ENCODE peak calls at places on chromosomes 4 and X, in nine cellular contexts. One of them, this sample, is unnamed.

GRCh38 chrX:68829594-68830485 is 1.0 kb downstream of the EFNB1 start:
- DNase-seq in iPS-NIHi11: no peak
- DNase-seq in EL: peak
- DNase-seq in stimulated activated CD4-positive, alpha-beta T cell treated with anti-CD3 and anti-CD28 coated beads, Interleukin-12 subunit alpha, Interleukin-12 subunit beta, amount 100 ng/mL, for 4 hours: peak
- DNase-seq in amygdala: no peak
- DNase-seq in astrocyte of the spinal cord: peak
- DNase-seq in cardiac fibroblast: peak
- DNase-seq in stimulated activated CD8-positive, alpha-beta memory T cell treated with anti-CD3 and anti-CD28 coated beads, Interleukin-4, amount 100 ng/mL, for 4 hours: no peak
- DNase-seq in iris pigment epithelial cell: peak
- DNase-seq in this sample: peak

GRCh38 chr4:56626963-56627362 is 54.1 kb downstream of the HOPX start:
- DNase-seq in cardiac fibroblast: peak
- DNase-seq in stimulated activated CD4-positive, alpha-beta T cell treated with anti-CD3 and anti-CD28 coated beads, Interleukin-12 subunit alpha, Interleukin-12 subunit beta, amount 100 ng/mL, for 4 hours: no peak
- DNase-seq in EL: no peak
- DNase-seq in stimulated activated CD8-positive, alpha-beta memory T cell treated with anti-CD3 and anti-CD28 coated beads, Interleukin-4, amount 100 ng/mL, for 4 hours: no peak
- DNase-seq in iPS-NIHi11: no peak
- DNase-seq in iris pigment epithelial cell: no peak
- DNase-seq in amygdala: no peak
- DNase-seq in astrocyte of the spinal cord: no peak
- DNase-seq in this sample: peak

GRCh38 chrX:101659601-101660063 is at the start of gene ARMCX2:
- DNase-seq in astrocyte of the spinal cord: peak
- DNase-seq in stimulated activated CD8-positive, alpha-beta memory T cell treated with anti-CD3 and anti-CD28 coated beads, Interleukin-4, amount 100 ng/mL, for 4 hours: no peak
- DNase-seq in amygdala: peak
- DNase-seq in EL: peak
- DNase-seq in iris pigment epithelial cell: peak
- DNase-seq in iPS-NIHi11: peak
- DNase-seq in stimulated activated CD4-positive, alpha-beta T cell treated with anti-CD3 and anti-CD28 coated beads, Interleukin-12 subunit alpha, Interleukin-12 subunit beta, amount 100 ng/mL, for 4 hours: no peak
- DNase-seq in cardiac fibroblast: peak
- DNase-seq in this sample: peak

GRCh38 chr4:156591679-156592078 is 379.9 kb downstream of the PDGFC start:
- DNase-seq in iPS-NIHi11: no peak
- DNase-seq in iris pigment epithelial cell: no peak
- DNase-seq in stimulated activated CD4-positive, alpha-beta T cell treated with anti-CD3 and anti-CD28 coated beads, Interleukin-12 subunit alpha, Interleukin-12 subunit beta, amount 100 ng/mL, for 4 hours: no peak
- DNase-seq in EL: no peak
- DNase-seq in stimulated activated CD8-positive, alpha-beta memory T cell treated with anti-CD3 and anti-CD28 coated beads, Interleukin-4, amount 100 ng/mL, for 4 hours: no peak
- DNase-seq in cardiac fibroblast: no peak
- DNase-seq in amygdala: no peak
- DNase-seq in astrocyte of the spinal cord: no peak
- DNase-seq in this sample: no peak

GRCh38 chr4:113077611-113078010 is 28.2 kb downstream of the ANK2 start:
- DNase-seq in iris pigment epithelial cell: no peak
- DNase-seq in stimulated activated CD8-positive, alpha-beta memory T cell treated with anti-CD3 and anti-CD28 coated beads, Interleukin-4, amount 100 ng/mL, for 4 hours: no peak
- DNase-seq in iPS-NIHi11: no peak
- DNase-seq in cardiac fibroblast: no peak
- DNase-seq in EL: no peak
- DNase-seq in astrocyte of the spinal cord: no peak
- DNase-seq in amygdala: peak
- DNase-seq in stimulated activated CD4-positive, alpha-beta T cell treated with anti-CD3 and anti-CD28 coated beads, Interleukin-12 subunit alpha, Interleukin-12 subunit beta, amount 100 ng/mL, for 4 hours: no peak
- DNase-seq in this sample: no peak

GRCh38 chrX:20742106-20742505 is 475.4 kb upstream of the RPS6KA3 start:
- DNase-seq in cardiac fibroblast: no peak
- DNase-seq in amygdala: no peak
- DNase-seq in iris pigment epithelial cell: no peak
- DNase-seq in stimulated activated CD8-positive, alpha-beta memory T cell treated with anti-CD3 and anti-CD28 coated beads, Interleukin-4, amount 100 ng/mL, for 4 hours: no peak
- DNase-seq in astrocyte of the spinal cord: peak
- DNase-seq in stimulated activated CD4-positive, alpha-beta T cell treated with anti-CD3 and anti-CD28 coated beads, Interleukin-12 subunit alpha, Interleukin-12 subunit beta, amount 100 ng/mL, for 4 hours: no peak
- DNase-seq in iPS-NIHi11: no peak
- DNase-seq in EL: no peak
- DNase-seq in this sample: no peak

GRCh38 chr4:146577111-146577510 is 55.4 kb upstream of the SLC10A7 start:
- DNase-seq in EL: peak
- DNase-seq in iPS-NIHi11: no peak
- DNase-seq in cardiac fibroblast: peak
- DNase-seq in stimulated activated CD4-positive, alpha-beta T cell treated with anti-CD3 and anti-CD28 coated beads, Interleukin-12 subunit alpha, Interleukin-12 subunit beta, amount 100 ng/mL, for 4 hours: no peak
- DNase-seq in astrocyte of the spinal cord: peak
- DNase-seq in amygdala: no peak
- DNase-seq in iris pigment epithelial cell: peak
- DNase-seq in stimulated activated CD8-positive, alpha-beta memory T cell treated with anti-CD3 and anti-CD28 coated beads, Interleukin-4, amount 100 ng/mL, for 4 hours: no peak
- DNase-seq in this sample: peak

GRCh38 chr4:105838082-105838481 is 57.2 kb upstream of the NPNT start:
- DNase-seq in cardiac fibroblast: no peak
- DNase-seq in iPS-NIHi11: no peak
- DNase-seq in EL: no peak
- DNase-seq in astrocyte of the spinal cord: no peak
- DNase-seq in amygdala: no peak
- DNase-seq in stimulated activated CD8-positive, alpha-beta memory T cell treated with anti-CD3 and anti-CD28 coated beads, Interleukin-4, amount 100 ng/mL, for 4 hours: no peak
- DNase-seq in stimulated activated CD4-positive, alpha-beta T cell treated with anti-CD3 and anti-CD28 coated beads, Interleukin-12 subunit alpha, Interleukin-12 subunit beta, amount 100 ng/mL, for 4 hours: no peak
- DNase-seq in iris pigment epithelial cell: no peak
- DNase-seq in this sample: no peak

GRCh38 chr4:98996056-98996941 is 778 bp downstream of the METAP1 start:
- DNase-seq in iPS-NIHi11: peak
- DNase-seq in stimulated activated CD4-positive, alpha-beta T cell treated with anti-CD3 and anti-CD28 coated beads, Interleukin-12 subunit alpha, Interleukin-12 subunit beta, amount 100 ng/mL, for 4 hours: no peak
- DNase-seq in EL: peak
- DNase-seq in cardiac fibroblast: peak
- DNase-seq in iris pigment epithelial cell: peak
- DNase-seq in astrocyte of the spinal cord: peak
- DNase-seq in amygdala: no peak
- DNase-seq in stimulated activated CD8-positive, alpha-beta memory T cell treated with anti-CD3 and anti-CD28 coated beads, Interleukin-4, amount 100 ng/mL, for 4 hours: no peak
- DNase-seq in this sample: peak

GRCh38 chrX:131792356-131792749 is 230.7 kb upstream of the STK26 start:
- DNase-seq in stimulated activated CD4-positive, alpha-beta T cell treated with anti-CD3 and anti-CD28 coated beads, Interleukin-12 subunit alpha, Interleukin-12 subunit beta, amount 100 ng/mL, for 4 hours: no peak
- DNase-seq in stimulated activated CD8-positive, alpha-beta memory T cell treated with anti-CD3 and anti-CD28 coated beads, Interleukin-4, amount 100 ng/mL, for 4 hours: no peak
- DNase-seq in astrocyte of the spinal cord: peak
- DNase-seq in iris pigment epithelial cell: peak
- DNase-seq in iPS-NIHi11: peak
- DNase-seq in cardiac fibroblast: no peak
- DNase-seq in amygdala: no peak
- DNase-seq in EL: no peak
- DNase-seq in this sample: no peak

GRCh38 chrX:134622056-134622812 is 36.0 kb downstream of the PLAC1 start:
- DNase-seq in iris pigment epithelial cell: peak
- DNase-seq in EL: peak
- DNase-seq in amygdala: no peak
- DNase-seq in stimulated activated CD4-positive, alpha-beta T cell treated with anti-CD3 and anti-CD28 coated beads, Interleukin-12 subunit alpha, Interleukin-12 subunit beta, amount 100 ng/mL, for 4 hours: no peak
- DNase-seq in astrocyte of the spinal cord: peak
- DNase-seq in stimulated activated CD8-positive, alpha-beta memory T cell treated with anti-CD3 and anti-CD28 coated beads, Interleukin-4, amount 100 ng/mL, for 4 hours: no peak
- DNase-seq in iPS-NIHi11: peak
- DNase-seq in cardiac fibroblast: peak
- DNase-seq in this sample: peak

GRCh38 chr4:119585771-119586170 is 42.8 kb downstream of the PDE5A start:
- DNase-seq in astrocyte of the spinal cord: peak
- DNase-seq in EL: peak
- DNase-seq in stimulated activated CD4-positive, alpha-beta T cell treated with anti-CD3 and anti-CD28 coated beads, Interleukin-12 subunit alpha, Interleukin-12 subunit beta, amount 100 ng/mL, for 4 hours: no peak
- DNase-seq in stimulated activated CD8-positive, alpha-beta memory T cell treated with anti-CD3 and anti-CD28 coated beads, Interleukin-4, amount 100 ng/mL, for 4 hours: no peak
- DNase-seq in cardiac fibroblast: peak
- DNase-seq in iPS-NIHi11: no peak
- DNase-seq in iris pigment epithelial cell: peak
- DNase-seq in amygdala: no peak
- DNase-seq in this sample: no peak

GRCh38 chr4:42150653-42151567 is 1.5 kb downstream of the BEND4 start:
- DNase-seq in astrocyte of the spinal cord: no peak
- DNase-seq in stimulated activated CD8-positive, alpha-beta memory T cell treated with anti-CD3 and anti-CD28 coated beads, Interleukin-4, amount 100 ng/mL, for 4 hours: no peak
- DNase-seq in stimulated activated CD4-positive, alpha-beta T cell treated with anti-CD3 and anti-CD28 coated beads, Interleukin-12 subunit alpha, Interleukin-12 subunit beta, amount 100 ng/mL, for 4 hours: peak
- DNase-seq in iris pigment epithelial cell: no peak
- DNase-seq in amygdala: no peak
- DNase-seq in EL: no peak
- DNase-seq in iPS-NIHi11: no peak
- DNase-seq in cardiac fibroblast: no peak
- DNase-seq in this sample: no peak

GRCh38 chr4:139030614-139031235 is 15.1 kb downstream of the NOCT start:
- DNase-seq in stimulated activated CD4-positive, alpha-beta T cell treated with anti-CD3 and anti-CD28 coated beads, Interleukin-12 subunit alpha, Interleukin-12 subunit beta, amount 100 ng/mL, for 4 hours: peak
- DNase-seq in iris pigment epithelial cell: peak
- DNase-seq in astrocyte of the spinal cord: peak
- DNase-seq in cardiac fibroblast: peak
- DNase-seq in EL: peak
- DNase-seq in iPS-NIHi11: peak
- DNase-seq in stimulated activated CD8-positive, alpha-beta memory T cell treated with anti-CD3 and anti-CD28 coated beads, Interleukin-4, amount 100 ng/mL, for 4 hours: peak
- DNase-seq in amygdala: peak
- DNase-seq in this sample: peak

GRCh38 chr4:23706972-23707676 is 182.7 kb downstream of the PPARGC1A start:
- DNase-seq in iris pigment epithelial cell: no peak
- DNase-seq in stimulated activated CD4-positive, alpha-beta T cell treated with anti-CD3 and anti-CD28 coated beads, Interleukin-12 subunit alpha, Interleukin-12 subunit beta, amount 100 ng/mL, for 4 hours: no peak
- DNase-seq in stimulated activated CD8-positive, alpha-beta memory T cell treated with anti-CD3 and anti-CD28 coated beads, Interleukin-4, amount 100 ng/mL, for 4 hours: no peak
- DNase-seq in amygdala: no peak
- DNase-seq in astrocyte of the spinal cord: no peak
- DNase-seq in EL: no peak
- DNase-seq in iPS-NIHi11: no peak
- DNase-seq in cardiac fibroblast: no peak
- DNase-seq in this sample: no peak

GRCh38 chr4:10084651-10085320 is 31.8 kb downstream of the WDR1 start:
- DNase-seq in cardiac fibroblast: no peak
- DNase-seq in iPS-NIHi11: no peak
- DNase-seq in astrocyte of the spinal cord: no peak
- DNase-seq in stimulated activated CD4-positive, alpha-beta T cell treated with anti-CD3 and anti-CD28 coated beads, Interleukin-12 subunit alpha, Interleukin-12 subunit beta, amount 100 ng/mL, for 4 hours: no peak
- DNase-seq in EL: no peak
- DNase-seq in stimulated activated CD8-positive, alpha-beta memory T cell treated with anti-CD3 and anti-CD28 coated beads, Interleukin-4, amount 100 ng/mL, for 4 hours: no peak
- DNase-seq in amygdala: no peak
- DNase-seq in iris pigment epithelial cell: no peak
- DNase-seq in this sample: no peak

This sample was measured in endothelial cell of umbilical vein.